ENCODE peak calls at places on chromosomes 13 and 19, in four cellular contexts. One of them, this sample, is unnamed.

GRCh38 chr19:40612831-40613668 is 11.9 kb downstream of the LTBP4 start:
- DNase-seq in GM23248: peak
- DNase-seq in HepG2: no peak
- DNase-seq in hepatocyte: peak
- DNase-seq in this sample: peak

GRCh38 chr19:430701-431100 is 21.8 kb upstream of the C2CD4C start:
- DNase-seq in GM23248: no peak
- DNase-seq in HepG2: no peak
- DNase-seq in hepatocyte: no peak
- DNase-seq in this sample: no peak

GRCh38 chr13:55000043-55000442 is 1971.4 kb downstream of the OLFM4 start:
- DNase-seq in GM23248: no peak
- DNase-seq in HepG2: no peak
- DNase-seq in hepatocyte: no peak
- DNase-seq in this sample: peak

GRCh38 chr13:41740479-41740878 is 220.4 kb downstream of the VWA8 start:
- DNase-seq in GM23248: no peak
- DNase-seq in HepG2: no peak
- DNase-seq in hepatocyte: no peak
- DNase-seq in this sample: no peak

GRCh38 chr19:13195678-13196077 is 45.5 kb downstream of the IER2 start:
- DNase-seq in GM23248: no peak
- DNase-seq in HepG2: peak
- DNase-seq in hepatocyte: peak
- DNase-seq in this sample: peak

GRCh38 chr13:94431987-94432386 is 47.5 kb downstream of the DCT start:
- DNase-seq in GM23248: no peak
- DNase-seq in HepG2: no peak
- DNase-seq in hepatocyte: no peak
- DNase-seq in this sample: no peak

GRCh38 chr19:38792250-38793111 is 3.5 kb downstream of the LGALS7B start:
- DNase-seq in GM23248: peak
- DNase-seq in HepG2: no peak
- DNase-seq in hepatocyte: no peak
- DNase-seq in this sample: peak

GRCh38 chr19:5017235-5017634 is 48.3 kb downstream of the KDM4B start:
- DNase-seq in GM23248: peak
- DNase-seq in HepG2: no peak
- DNase-seq in hepatocyte: no peak
- DNase-seq in this sample: no peak

GRCh38 chr19:6738726-6739389 is 622 bp upstream of the TRIP10 start:
- DNase-seq in GM23248: peak
- DNase-seq in HepG2: no peak
- DNase-seq in hepatocyte: peak
- DNase-seq in this sample: no peak

GRCh38 chr13:58025821-58026220 is 394.3 kb downstream of the PCDH17 start:
- DNase-seq in GM23248: no peak
- DNase-seq in HepG2: no peak
- DNase-seq in hepatocyte: no peak
- DNase-seq in this sample: no peak

GRCh38 chr13:42477588-42478190 is 96.3 kb upstream of the TNFSF11 start:
- DNase-seq in GM23248: no peak
- DNase-seq in HepG2: no peak
- DNase-seq in hepatocyte: no peak
- DNase-seq in this sample: no peak

GRCh38 chr13:45196091-45196490 is 4.8 kb downstream of the KCTD4 start:
- DNase-seq in GM23248: no peak
- DNase-seq in HepG2: no peak
- DNase-seq in hepatocyte: no peak
- DNase-seq in this sample: no peak

GRCh38 chr19:2646866-2647535 is 55.5 kb downstream of the GNG7 start:
- DNase-seq in GM23248: no peak
- DNase-seq in HepG2: no peak
- DNase-seq in hepatocyte: no peak
- DNase-seq in this sample: no peak

GRCh38 chr19:2648099-2648498 is 54.4 kb downstream of the GNG7 start:
- DNase-seq in GM23248: no peak
- DNase-seq in HepG2: no peak
- DNase-seq in hepatocyte: no peak
- DNase-seq in this sample: no peak

GRCh38 chr19:2641332-2641698 is 61.2 kb downstream of the GNG7 start:
- DNase-seq in GM23248: no peak
- DNase-seq in HepG2: no peak
- DNase-seq in hepatocyte: no peak
- DNase-seq in this sample: no peak

GRCh38 chr19:2648528-2648937 is 54.0 kb downstream of the GNG7 start:
- DNase-seq in GM23248: peak
- DNase-seq in HepG2: peak
- DNase-seq in hepatocyte: peak
- DNase-seq in this sample: peak

DNA sequence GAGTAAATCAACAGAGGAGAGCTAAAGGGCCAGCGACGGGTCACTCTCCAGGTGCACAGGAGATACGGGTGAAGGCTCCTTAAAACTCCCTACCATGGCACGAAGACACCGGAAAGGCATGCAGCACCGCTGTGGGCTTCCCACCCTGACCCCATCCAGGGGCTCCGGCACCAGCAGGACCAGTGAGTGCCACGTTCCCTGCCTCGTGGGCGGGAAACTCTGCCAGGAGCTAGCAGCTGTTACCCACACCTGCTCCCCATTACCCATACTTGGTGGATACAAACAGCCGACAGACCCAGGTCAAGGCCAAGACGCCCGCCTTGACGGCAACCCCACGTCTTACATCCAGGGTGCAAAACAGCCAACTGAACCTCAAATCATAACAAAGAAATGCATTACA is 56.7 kb downstream of the GNG7 start:
- DNase-seq in GM23248: no peak
- DNase-seq in HepG2: no peak
- DNase-seq in hepatocyte: no peak
- DNase-seq in this sample: no peak
- H2AFZ ChIP-seq in GM23248: no peak
- H2AFZ ChIP-seq in HepG2: no peak
- H2AFZ ChIP-seq in hepatocyte: no peak
- H2AFZ ChIP-seq in this sample: no peak

GRCh38 chr13:77872995-77873394 is 45.6 kb downstream of the EDNRB start:
- DNase-seq in GM23248: no peak
- DNase-seq in HepG2: no peak
- DNase-seq in hepatocyte: no peak
- DNase-seq in this sample: no peak
- H2AFZ ChIP-seq in GM23248: no peak
- H2AFZ ChIP-seq in HepG2: no peak
- H2AFZ ChIP-seq in hepatocyte: no peak
- H2AFZ ChIP-seq in this sample: no peak

GRCh38 chr19:51547397-51548212 is 16.1 kb upstream of the SIGLEC6 start:
- DNase-seq in GM23248: no peak
- DNase-seq in HepG2: no peak
- DNase-seq in hepatocyte: no peak
- DNase-seq in this sample: no peak
- H2AFZ ChIP-seq in GM23248: no peak
- H2AFZ ChIP-seq in HepG2: no peak
- H2AFZ ChIP-seq in hepatocyte: no peak
- H2AFZ ChIP-seq in this sample: no peak

DNA sequence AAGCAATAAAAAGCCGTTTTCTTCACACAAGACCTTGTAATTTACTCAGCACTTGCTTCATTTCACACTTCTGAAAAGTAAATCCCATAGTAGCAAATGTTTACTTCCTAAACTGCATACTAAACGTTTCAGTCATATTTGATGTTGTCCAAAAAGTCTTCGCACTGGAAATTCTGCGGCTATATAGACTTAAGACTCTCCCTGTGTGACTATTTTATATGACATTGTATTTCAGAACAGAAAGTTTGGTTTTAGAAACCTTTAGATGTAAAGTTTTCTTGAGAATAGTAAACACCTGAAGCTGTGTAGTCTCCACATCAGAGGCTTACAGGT is 29.6 kb downstream of the ZAR1L start:
- DNase-seq in GM23248: no peak
- DNase-seq in HepG2: no peak
- DNase-seq in hepatocyte: no peak
- DNase-seq in this sample: no peak
- H2AFZ ChIP-seq in GM23248: no peak
- H2AFZ ChIP-seq in HepG2: no peak
- H2AFZ ChIP-seq in hepatocyte: no peak
- H2AFZ ChIP-seq in this sample: no peak

GRCh38 chr19:18515959-18516358 is 5.9 kb downstream of the ELL start:
- DNase-seq in GM23248: no peak
- DNase-seq in HepG2: no peak
- DNase-seq in hepatocyte: no peak
- DNase-seq in this sample: no peak
- H2AFZ ChIP-seq in GM23248: no peak
- H2AFZ ChIP-seq in HepG2: no peak
- H2AFZ ChIP-seq in hepatocyte: no peak
- H2AFZ ChIP-seq in this sample: no peak

This sample was measured in H9.